ENCODE peak calls at places on chromosome 4, in nine cellular contexts. Y is LHCN-M2; F is stimulated activated CD4-positive, alpha-beta T cell treated with anti-CD3 and anti-CD28 coated beads, Interleukin-1b, Interleukin-23, amount 100 ng/mL, for 48 hours; H is GM10248; M is right atrium auricular region; Z is MCF 10A; K is astrocyte of the spinal cord; E is lower leg skin; X is neural progenitor cell. D is an unnamed sample.

GRCh38 chr4:142098900-142099299 is 462.5 kb downstream of the IL15 start:
- DNase-seq in F (no peak), Z (no peak), E (no peak), Y (no peak), H (no peak), X (no peak), K (no peak), M (no peak), D (no peak)

GRCh38 chr4:185099024-185099682 is 43.9 kb upstream of the SLC25A4 start:
- DNase-seq in F (no peak), M (no peak), K (no peak), X (no peak), H (no peak), Y (no peak), E (no peak), Z (no peak), D (no peak)

GRCh38 chr4:33160126-33160525 is 2440.0 kb downstream of the PCDH7 start:
- DNase-seq in H (no peak), F (no peak), E (peak), Z (peak), Y (peak), K (no peak), M (no peak), X (peak), D (no peak)

GRCh38 chr4:132076829-132077228 is 1072.3 kb upstream of the PCDH10 start:
- DNase-seq in F (no peak), Z (no peak), Y (no peak), E (no peak), K (no peak), M (no peak), H (no peak), X (no peak), D (no peak)

GRCh38 chr4:170014359-170015008 is 11.7 kb downstream of the MFAP3L start:
- DNase-seq in K (peak), M (no peak), Z (peak), H (no peak), F (no peak), Y (no peak), X (no peak), E (no peak), D (no peak)

GRCh38 chr4:94533405-94534223 is 81.9 kb downstream of the PDLIM5 start:
- DNase-seq in X (no peak), Z (peak), K (no peak), E (no peak), F (no peak), M (no peak), H (no peak), Y (no peak), D (no peak)

GRCh38 chr4:167234388-167234881 is at the start of gene SPOCK3:
- DNase-seq in Z (peak), M (no peak), E (no peak), K (peak), Y (peak), H (no peak), X (peak), F (no peak), D (no peak)

GRCh38 chr4:24533364-24533763 is 51.0 kb downstream of the DHX15 start:
- DNase-seq in Z (peak), F (no peak), E (no peak), K (no peak), H (no peak), M (no peak), X (no peak), Y (no peak), D (no peak)

GRCh38 chr4:8910100-8910821 is 38.6 kb upstream of the HMX1 start:
- DNase-seq in X (no peak), E (no peak), K (no peak), F (no peak), Y (no peak), Z (no peak), M (peak), H (no peak), D (no peak)

GRCh38 chr4:1466034-1466960 is 60.1 kb upstream of the NKX1-1 start:
- DNase-seq in X (no peak), F (no peak), Y (no peak), Z (no peak), H (no peak), M (no peak), K (no peak), E (no peak), D (no peak)

GRCh38 chr4:152633118-152633517 is 46.7 kb downstream of the TMEM154 start:
- DNase-seq in X (no peak), F (no peak), K (no peak), E (no peak), Y (no peak), Z (no peak), H (no peak), M (no peak), D (no peak)

GRCh38 chr4:74661427-74662171 is 132.7 kb downstream of the BTC start:
- DNase-seq in X (no peak), M (no peak), Y (peak), F (no peak), E (no peak), K (peak), Z (peak), H (no peak), D (no peak)

GRCh38 chr4:185865901-185866328 is 53.9 kb upstream of the SORBS2 start:
- DNase-seq in F (no peak), K (peak), M (no peak), X (no peak), Y (peak), E (no peak), Z (peak), H (no peak), D (no peak)

GRCh38 chr4:74056858-74057562 is 18.5 kb upstream of the CXCL3 start:
- DNase-seq in X (no peak), K (peak), M (no peak), F (no peak), Z (peak), E (no peak), H (no peak), Y (peak), D (no peak)

GRCh38 chr4:147731611-147732515 is at the start of gene ARHGAP10:
- DNase-seq in Z (peak), F (peak), K (peak), Y (peak), X (peak), H (peak), E (peak), M (peak), D (peak)

GRCh38 chr4:166432842-166433241 is 559.8 kb downstream of the TLL1 start:
- DNase-seq in K (no peak), F (no peak), Z (no peak), E (no peak), M (no peak), H (no peak), Y (peak), X (no peak), D (no peak)

GRCh38 chr4:159278399-159278798 is 175.5 kb downstream of the RAPGEF2 start:
- DNase-seq in Y (peak), F (no peak), K (no peak), E (no peak), M (no peak), X (no peak), Z (peak), H (no peak), D (no peak)

GRCh38 chr4:185282968-185283367 is 73.6 kb downstream of the SNX25 start:
- DNase-seq in E (no peak), H (no peak), M (no peak), K (peak), F (no peak), X (peak), Y (peak), Z (peak), D (no peak)

GRCh38 chr4:173192375-173193162 is 24.0 kb downstream of the GALNT7 start:
- DNase-seq in X (no peak), H (no peak), F (no peak), Z (peak), E (no peak), K (no peak), M (no peak), Y (peak), D (no peak)